ENCODE peak calls at places on chromosomes 2 and 18, in six cellular contexts. One of them, this sample, is unnamed.

GRCh38 chr2:74602553-74603281 is 45.4 kb downstream of the M1AP start:
- DNase-seq in NB4: no peak
- DNase-seq in GM19239: no peak
- DNase-seq in left ventricle myocardium inferior: no peak
- DNase-seq in astrocyte of the cerebellum: peak
- DNase-seq in stimulated activated CD4-positive, alpha-beta T cell treated with anti-CD3 and anti-CD28 coated beads, Interleukin-1b, Interleukin-23, amount 100 ng/mL, for 24 hours: no peak
- DNase-seq in this sample: no peak

GRCh38 chr2:197877038-197877437 is 72.6 kb downstream of the PLCL1 start:
- DNase-seq in stimulated activated CD4-positive, alpha-beta T cell treated with anti-CD3 and anti-CD28 coated beads, Interleukin-1b, Interleukin-23, amount 100 ng/mL, for 24 hours: no peak
- DNase-seq in NB4: no peak
- DNase-seq in astrocyte of the cerebellum: no peak
- DNase-seq in GM19239: no peak
- DNase-seq in left ventricle myocardium inferior: no peak
- DNase-seq in this sample: no peak

GRCh38 chr2:98453531-98453930 is 8.9 kb downstream of the INPP4A start:
- DNase-seq in left ventricle myocardium inferior: no peak
- DNase-seq in stimulated activated CD4-positive, alpha-beta T cell treated with anti-CD3 and anti-CD28 coated beads, Interleukin-1b, Interleukin-23, amount 100 ng/mL, for 24 hours: no peak
- DNase-seq in NB4: no peak
- DNase-seq in astrocyte of the cerebellum: no peak
- DNase-seq in GM19239: no peak
- DNase-seq in this sample: no peak

GRCh38 chr2:203928849-203929248 is 7.7 kb upstream of the ICOS start:
- DNase-seq in left ventricle myocardium inferior: no peak
- DNase-seq in astrocyte of the cerebellum: no peak
- DNase-seq in stimulated activated CD4-positive, alpha-beta T cell treated with anti-CD3 and anti-CD28 coated beads, Interleukin-1b, Interleukin-23, amount 100 ng/mL, for 24 hours: no peak
- DNase-seq in NB4: no peak
- DNase-seq in GM19239: no peak
- DNase-seq in this sample: no peak

GRCh38 chr2:224145751-224146355 is 106.8 kb upstream of the SERPINE2 start:
- DNase-seq in left ventricle myocardium inferior: no peak
- DNase-seq in GM19239: no peak
- DNase-seq in stimulated activated CD4-positive, alpha-beta T cell treated with anti-CD3 and anti-CD28 coated beads, Interleukin-1b, Interleukin-23, amount 100 ng/mL, for 24 hours: no peak
- DNase-seq in astrocyte of the cerebellum: peak
- DNase-seq in NB4: no peak
- DNase-seq in this sample: no peak

GRCh38 chr2:12884713-12885282 is 168.1 kb downstream of the TRIB2 start:
- DNase-seq in stimulated activated CD4-positive, alpha-beta T cell treated with anti-CD3 and anti-CD28 coated beads, Interleukin-1b, Interleukin-23, amount 100 ng/mL, for 24 hours: no peak
- DNase-seq in astrocyte of the cerebellum: peak
- DNase-seq in NB4: peak
- DNase-seq in left ventricle myocardium inferior: peak
- DNase-seq in GM19239: no peak
- DNase-seq in this sample: no peak

GRCh38 chr2:200089040-200089755 is 133.8 kb downstream of the MAIP1 start:
- DNase-seq in NB4: no peak
- DNase-seq in left ventricle myocardium inferior: no peak
- DNase-seq in GM19239: no peak
- DNase-seq in stimulated activated CD4-positive, alpha-beta T cell treated with anti-CD3 and anti-CD28 coated beads, Interleukin-1b, Interleukin-23, amount 100 ng/mL, for 24 hours: no peak
- DNase-seq in astrocyte of the cerebellum: no peak
- DNase-seq in this sample: no peak

GRCh38 chr2:9217838-9218770 is 11.5 kb downstream of the ASAP2 start:
- DNase-seq in stimulated activated CD4-positive, alpha-beta T cell treated with anti-CD3 and anti-CD28 coated beads, Interleukin-1b, Interleukin-23, amount 100 ng/mL, for 24 hours: no peak
- DNase-seq in NB4: no peak
- DNase-seq in GM19239: no peak
- DNase-seq in left ventricle myocardium inferior: no peak
- DNase-seq in astrocyte of the cerebellum: no peak
- DNase-seq in this sample: no peak

GRCh38 chr2:184756161-184756560 is 157.8 kb downstream of the ZNF804A start:
- DNase-seq in GM19239: no peak
- DNase-seq in left ventricle myocardium inferior: no peak
- DNase-seq in stimulated activated CD4-positive, alpha-beta T cell treated with anti-CD3 and anti-CD28 coated beads, Interleukin-1b, Interleukin-23, amount 100 ng/mL, for 24 hours: no peak
- DNase-seq in astrocyte of the cerebellum: no peak
- DNase-seq in NB4: no peak
- DNase-seq in this sample: no peak

GRCh38 chr18:1595165-1595564 is 690.5 kb downstream of the ADCYAP1 start:
- DNase-seq in stimulated activated CD4-positive, alpha-beta T cell treated with anti-CD3 and anti-CD28 coated beads, Interleukin-1b, Interleukin-23, amount 100 ng/mL, for 24 hours: no peak
- DNase-seq in left ventricle myocardium inferior: no peak
- DNase-seq in GM19239: no peak
- DNase-seq in astrocyte of the cerebellum: no peak
- DNase-seq in NB4: no peak
- DNase-seq in this sample: no peak

GRCh38 chr2:216615298-216616082 is 17.7 kb upstream of the IGFBP2 start:
- DNase-seq in stimulated activated CD4-positive, alpha-beta T cell treated with anti-CD3 and anti-CD28 coated beads, Interleukin-1b, Interleukin-23, amount 100 ng/mL, for 24 hours: no peak
- DNase-seq in GM19239: no peak
- DNase-seq in NB4: no peak
- DNase-seq in astrocyte of the cerebellum: no peak
- DNase-seq in left ventricle myocardium inferior: no peak
- DNase-seq in this sample: no peak

GRCh38 chr2:85744771-85745601 is 8.8 kb upstream of the ATOH8 start:
- DNase-seq in astrocyte of the cerebellum: no peak
- DNase-seq in GM19239: no peak
- DNase-seq in NB4: peak
- DNase-seq in stimulated activated CD4-positive, alpha-beta T cell treated with anti-CD3 and anti-CD28 coated beads, Interleukin-1b, Interleukin-23, amount 100 ng/mL, for 24 hours: no peak
- DNase-seq in left ventricle myocardium inferior: peak
- DNase-seq in this sample: no peak

GRCh38 chr18:55206941-55207340 is 247.7 kb upstream of the CCDC68 start:
- DNase-seq in GM19239: no peak
- DNase-seq in NB4: no peak
- DNase-seq in stimulated activated CD4-positive, alpha-beta T cell treated with anti-CD3 and anti-CD28 coated beads, Interleukin-1b, Interleukin-23, amount 100 ng/mL, for 24 hours: no peak
- DNase-seq in left ventricle myocardium inferior: no peak
- DNase-seq in astrocyte of the cerebellum: no peak
- DNase-seq in this sample: no peak

GRCh38 chr2:238160206-238161129 is 1.7 kb downstream of the ERFE start:
- DNase-seq in astrocyte of the cerebellum: no peak
- DNase-seq in left ventricle myocardium inferior: peak
- DNase-seq in stimulated activated CD4-positive, alpha-beta T cell treated with anti-CD3 and anti-CD28 coated beads, Interleukin-1b, Interleukin-23, amount 100 ng/mL, for 24 hours: no peak
- DNase-seq in NB4: peak
- DNase-seq in GM19239: peak
- DNase-seq in this sample: no peak

GRCh38 chr2:230520875-230521155 is 104.8 kb downstream of the SP100 start:
- DNase-seq in astrocyte of the cerebellum: no peak
- DNase-seq in left ventricle myocardium inferior: no peak
- DNase-seq in stimulated activated CD4-positive, alpha-beta T cell treated with anti-CD3 and anti-CD28 coated beads, Interleukin-1b, Interleukin-23, amount 100 ng/mL, for 24 hours: no peak
- DNase-seq in GM19239: no peak
- DNase-seq in NB4: no peak
- DNase-seq in this sample: no peak

GRCh38 chr2:147460140-147460539 is 384.7 kb upstream of the ACVR2A start:
- DNase-seq in stimulated activated CD4-positive, alpha-beta T cell treated with anti-CD3 and anti-CD28 coated beads, Interleukin-1b, Interleukin-23, amount 100 ng/mL, for 24 hours: no peak
- DNase-seq in left ventricle myocardium inferior: no peak
- DNase-seq in astrocyte of the cerebellum: no peak
- DNase-seq in NB4: no peak
- DNase-seq in GM19239: no peak
- DNase-seq in this sample: no peak

GRCh38 chr18:21134895-21135294 is 23.3 kb upstream of the ROCK1 start:
- DNase-seq in NB4: peak
- DNase-seq in GM19239: no peak
- DNase-seq in astrocyte of the cerebellum: no peak
- DNase-seq in stimulated activated CD4-positive, alpha-beta T cell treated with anti-CD3 and anti-CD28 coated beads, Interleukin-1b, Interleukin-23, amount 100 ng/mL, for 24 hours: no peak
- DNase-seq in left ventricle myocardium inferior: no peak
- DNase-seq in this sample: no peak

GRCh38 chr18:23172981-23173380 is 37.7 kb downstream of the CABLES1 start:
- DNase-seq in NB4: no peak
- DNase-seq in GM19239: no peak
- DNase-seq in left ventricle myocardium inferior: no peak
- DNase-seq in stimulated activated CD4-positive, alpha-beta T cell treated with anti-CD3 and anti-CD28 coated beads, Interleukin-1b, Interleukin-23, amount 100 ng/mL, for 24 hours: no peak
- DNase-seq in astrocyte of the cerebellum: no peak
- DNase-seq in this sample: no peak

This sample was measured in omental fat pad.